ENCODE peak calls at places on chromosomes 6 and 20, in six cellular contexts. E, I, B, G, A and Z are unnamed samples.
A peak's percentile ranks its signal among the peaks of the same experiment; 100 is the strongest.

GRCh38 chr6:153131037-153131981 is at the start of gene RGS17:
- DNase-seq in A (peak; percentile 10), G (no peak), B (peak; percentile 61), I (peak; percentile 16), E (peak; percentile 66), Z (peak; percentile 73)

GRCh38 chr20:49644980-49645565 is 68.6 kb downstream of the B4GALT5 start:
- DNase-seq in E (no peak), B (no peak), A (no peak), I (no peak), G (no peak), Z (no peak)

GRCh38 chr20:37882961-37883712 is 19.8 kb upstream of the VSTM2L start:
- DNase-seq in B (no peak), I (no peak), E (no peak), G (no peak), A (no peak), Z (no peak)

GRCh38 chr6:169372616-169373015 is 119.0 kb upstream of the THBS2 start:
- DNase-seq in I (no peak), A (no peak), E (no peak), B (no peak), G (no peak), Z (no peak)

GRCh38 chr6:121670511-121670910 is 235.1 kb downstream of the GJA1 start:
- DNase-seq in I (no peak), G (no peak), A (no peak), B (no peak), E (no peak), Z (no peak)

GRCh38 chr6:84428300-84428907 is 201.0 kb upstream of the CEP162 start:
- DNase-seq in A (peak; percentile 13), G (peak; percentile 45), I (no peak), B (peak; percentile 58), E (no peak), Z (peak; percentile 5)

GRCh38 chr6:119172813-119173212 is 94.3 kb upstream of the FAM184A start:
- DNase-seq in B (no peak), I (no peak), E (no peak), A (no peak), G (no peak), Z (no peak)

GRCh38 chr20:46694484-46694883 is 5.2 kb upstream of the TP53RK start:
- DNase-seq in G (no peak), B (no peak), E (no peak), A (peak; percentile 56), I (no peak), Z (no peak)

GRCh38 chr20:33746325-33746998 is 14.7 kb downstream of the ZNF341 start:
- DNase-seq in I (no peak), A (no peak), G (no peak), E (no peak), B (no peak), Z (no peak)

GRCh38 chr6:38244873-38245272 is 394.9 kb downstream of the BTBD9 start:
- DNase-seq in G (no peak), A (no peak), B (no peak), I (no peak), E (no peak), Z (no peak)

GRCh38 chr6:3226422-3227362 is 761 bp downstream of the TUBB2B start:
- DNase-seq in G (no peak), E (no peak), B (peak; percentile 63), A (peak; percentile 38), I (no peak), Z (peak; percentile 42)

GRCh38 chr20:7694940-7695567 is 245.2 kb downstream of the HAO1 start:
- DNase-seq in G (no peak), B (no peak), A (no peak), E (no peak), I (no peak), Z (no peak)

GRCh38 chr20:41249781-41250281 is 67.7 kb downstream of the ZHX3 start:
- DNase-seq in E (peak; percentile 21), A (no peak), G (no peak), I (no peak), B (peak; percentile 61), Z (no peak)

GRCh38 chr6:113428702-113429101 is 428.4 kb upstream of the MARCKS start:
- DNase-seq in A (no peak), I (no peak), E (no peak), B (no peak), G (no peak), Z (no peak)

GRCh38 chr6:11500008-11500407 is 37.5 kb upstream of the TMEM170B start:
- DNase-seq in G (no peak), I (no peak), B (no peak), A (no peak), E (no peak), Z (no peak)

GRCh38 chr20:64106981-64107735 is at the start of gene NPBWR2:
- DNase-seq in B (peak; percentile 42), G (no peak), E (peak; percentile 3), A (peak; percentile 35), I (peak; percentile 31), Z (no peak)

GRCh38 chr6:53440331-53440730 is 91.6 kb upstream of the ELOVL5 start:
- DNase-seq in B (no peak), I (no peak), G (no peak), E (no peak), A (no peak), Z (no peak)

GRCh38 chr6:63504777-63505384 is 67.4 kb upstream of the LOC128125822 start:
- DNase-seq in A (no peak), G (no peak), B (no peak), E (no peak), I (no peak), Z (no peak)

GRCh38 chr6:111843347-111844147 is 29.7 kb downstream of the FYN start:
- DNase-seq in I (peak; percentile 66), B (no peak), E (no peak), A (peak; percentile 87), G (peak; percentile 26), Z (peak; percentile 9)

GRCh38 chr6:131161987-131162386 is 26.7 kb downstream of the AKAP7 start:
- DNase-seq in A (no peak), E (no peak), G (no peak), I (no peak), B (no peak), Z (no peak)

GRCh38 chr6:41546866-41547798 is 951 bp downstream of the FOXP4 start:
- DNase-seq in E (peak; percentile 42), A (peak; percentile 37), G (peak; percentile 51), I (peak; percentile 8), B (peak; percentile 72), Z (peak; percentile 71)

GRCh38 chr6:151523034-151523433 is 29.2 kb downstream of the CCDC170 start:
- DNase-seq in I (no peak), B (no peak), A (no peak), E (no peak), G (no peak), Z (no peak)

GRCh38 chr6:134464690-134465411 is 146.9 kb upstream of the SGK1 start:
- DNase-seq in I (no peak), E (no peak), G (no peak), B (peak; percentile 84), A (peak; percentile 40), Z (no peak)

GRCh38 chr20:34920055-34920454 is 35.6 kb downstream of the GSS start:
- DNase-seq in B (no peak), I (no peak), E (no peak), A (no peak), G (no peak), Z (no peak)

GRCh38 chr6:32158052-32158451 is 4.1 kb downstream of the PPT2 start:
- DNase-seq in B (no peak), E (no peak), I (no peak), A (no peak), G (no peak), Z (no peak)

DNA sequence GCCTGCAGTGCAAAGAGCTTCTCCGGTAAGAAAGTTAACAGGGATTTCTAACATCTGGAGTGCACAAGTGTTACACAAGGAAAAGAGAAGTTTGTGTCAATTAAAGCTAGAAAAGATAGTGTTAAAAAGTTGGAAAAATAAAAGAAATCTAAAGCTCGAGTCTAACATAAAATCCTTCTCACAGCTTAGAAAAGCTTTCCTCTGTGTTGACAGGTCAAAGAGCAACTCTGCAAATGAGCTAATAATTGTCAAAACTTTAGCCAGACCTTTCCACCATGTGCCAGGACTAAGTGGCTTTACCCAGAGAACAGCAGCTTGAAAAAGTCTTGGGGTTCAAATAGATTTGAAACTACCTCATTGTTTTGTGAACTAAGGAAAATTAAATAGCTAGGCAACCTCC is 14.8 kb downstream of the PTPRK start:
- DNase-seq in E (no peak), A (no peak), B (no peak), I (no peak), G (no peak), Z (no peak)
- H3K4me1 ChIP-seq in E (peaks cover 21% of the 10 kb centered on the region), A (no peaks in the 10 kb centered on the region), B (peaks cover 6% of the 10 kb centered on the region), I (no peaks in the 10 kb centered on the region), G (peaks cover 35% of the 10 kb centered on the region), Z (peaks cover 7% of the 10 kb centered on the region)

DNA sequence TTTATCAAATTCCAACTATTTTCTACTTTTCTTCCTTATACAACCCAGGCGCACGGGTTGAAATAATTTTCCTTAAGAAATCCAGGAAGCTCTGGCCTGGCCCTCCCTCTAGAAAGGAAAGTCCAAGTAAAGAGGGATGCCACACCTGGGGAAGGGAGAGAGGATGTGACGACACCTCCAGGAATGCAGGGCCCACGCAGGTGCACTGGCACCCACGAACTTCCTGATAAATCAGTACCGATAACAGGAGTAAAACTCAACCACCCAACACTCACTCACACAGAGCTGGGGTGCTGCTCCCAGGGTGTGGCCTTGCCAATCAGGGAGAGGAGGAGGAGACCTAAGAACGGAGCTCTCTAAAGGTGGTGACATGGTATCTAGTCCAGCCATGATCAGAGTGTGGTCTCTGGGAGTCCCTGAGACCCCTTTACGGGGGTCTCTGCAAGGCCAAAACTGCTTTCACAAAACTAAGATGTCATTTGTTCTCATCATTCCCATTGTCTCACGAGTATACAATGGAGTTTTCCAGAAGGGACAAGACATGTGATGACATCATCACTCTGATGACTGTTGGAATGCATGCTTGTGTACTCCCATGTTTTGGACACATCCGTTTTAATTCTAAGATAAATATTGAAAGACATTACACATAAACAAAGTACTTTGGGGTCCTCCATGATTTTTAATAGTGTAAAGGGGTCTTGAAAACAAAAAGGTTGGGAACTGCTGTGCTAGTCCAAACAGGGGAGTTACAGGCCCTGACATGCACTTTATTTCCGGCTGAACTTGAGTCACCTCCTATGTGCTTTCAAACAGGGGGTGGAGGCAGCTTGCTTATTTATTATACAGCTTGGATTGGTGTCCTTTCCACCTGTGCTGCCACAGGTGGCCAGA is 2.2 kb upstream of the PARD6B start:
- DNase-seq in B (no peak), A (no peak), I (no peak), G (peak; percentile 67), E (no peak), Z (no peak)
- H3K4me1 ChIP-seq in B (peaks cover 23% of the 10 kb centered on the region), A (peaks cover 24% of the 10 kb centered on the region), I (peaks cover 14% of the 10 kb centered on the region), G (peaks cover 11% of the 10 kb centered on the region), E (peaks cover 29% of the 10 kb centered on the region), Z (peaks cover 21% of the 10 kb centered on the region)

DNA sequence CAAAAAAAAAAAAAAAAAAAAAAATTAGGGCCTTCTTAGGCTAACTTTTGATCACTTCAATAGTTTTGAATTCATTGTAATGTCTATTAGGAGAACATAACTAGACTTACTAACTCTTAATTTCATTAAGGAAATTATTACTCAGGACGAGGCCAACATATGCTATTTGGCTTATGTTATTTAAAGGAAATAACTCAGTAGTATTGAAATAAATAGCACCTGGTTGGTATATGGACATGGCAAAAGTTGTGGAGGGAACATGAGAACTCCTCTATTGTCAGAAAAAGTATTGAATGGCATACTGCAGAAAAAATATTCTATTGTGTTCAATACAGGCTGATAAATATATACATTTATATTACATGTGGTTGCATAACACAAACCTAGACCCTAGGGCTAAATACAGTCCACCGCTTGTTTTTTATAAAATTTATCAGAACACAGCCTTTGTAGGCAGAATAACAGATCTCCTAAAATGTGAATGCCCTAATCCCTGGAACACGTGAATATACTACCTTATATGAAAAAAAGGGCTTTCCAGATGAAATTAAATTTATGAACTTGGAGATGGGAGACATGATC is 18.0 kb downstream of the CYP24A1 start:
- DNase-seq in B (no peak), G (no peak), A (no peak), E (no peak), I (no peak), Z (no peak)
- H3K4me1 ChIP-seq in B (no peaks in the 10 kb centered on the region), G (no peaks in the 10 kb centered on the region), A (no peaks in the 10 kb centered on the region), E (no peaks in the 10 kb centered on the region), I (no peaks in the 10 kb centered on the region), Z (no peaks in the 10 kb centered on the region)

GRCh38 chr20:23227976-23228375 is 122.6 kb upstream of the NXT1 start:
- DNase-seq in I (no peak), B (no peak), G (no peak), A (no peak), E (no peak), Z (no peak)
- H3K4me1 ChIP-seq in I (no peaks in the 10 kb centered on the region), B (no peaks in the 10 kb centered on the region), G (no peaks in the 10 kb centered on the region), A (no peaks in the 10 kb centered on the region), E (peaks cover 9% of the 10 kb centered on the region), Z (no peaks in the 10 kb centered on the region)